ENCODE peak calls at places on chromosomes 7 and 10, in four cellular contexts. T is H1, E is K562, C is SK-N-SH. U is an unnamed sample.
A peak's percentile ranks its signal among the peaks of the same experiment; 100 is the strongest.

GRCh38 chr7:105015631-105015965 is 1.6 kb downstream of the KMT2E start:
- DNase-seq in T (no peak), E (peak; percentile 44), C (peak; percentile 66), U (no peak)

GRCh38 chr10:112953760-112954159 is 3.7 kb downstream of the TCF7L2 start:
- DNase-seq in T (no peak), E (no peak), C (no peak), U (no peak)

GRCh38 chr10:49645417-49646255 is 31.8 kb downstream of the CHAT start:
- DNase-seq in T (no peak), E (no peak), C (no peak), U (peak; percentile 16)

GRCh38 chr10:121592155-121592890 is 5.9 kb downstream of the FGFR2 start:
- DNase-seq in T (no peak), E (no peak), C (no peak), U (no peak)

GRCh38 chr10:79375321-79376077 is 28.2 kb downstream of the PPIF start:
- DNase-seq in T (no peak), E (peak; percentile 57), C (no peak), U (no peak)

GRCh38 chr7:26051021-26051420 is 101.0 kb upstream of the NFE2L3 start:
- DNase-seq in T (no peak), E (no peak), C (no peak), U (no peak)

GRCh38 chr10:11351801-11352200 is 259.6 kb downstream of the USP6NL start:
- DNase-seq in T (no peak), E (no peak), C (no peak), U (no peak)

GRCh38 chr7:103540986-103541385 is 95.0 kb upstream of the SLC26A5 start:
- DNase-seq in T (no peak), E (no peak), C (peak; percentile 57), U (no peak)

GRCh38 chr7:22378199-22378961 is 21.4 kb upstream of the RAPGEF5 start:
- DNase-seq in T (no peak), E (no peak), C (no peak), U (no peak)

GRCh38 chr7:134546903-134547737 is 1.8 kb upstream of the AKR1B15 start:
- DNase-seq in T (no peak), E (peak; percentile 77), C (peak; percentile 60), U (no peak)

GRCh38 chr7:15581352-15581951 is 19.6 kb upstream of the AGMO start:
- DNase-seq in T (no peak), E (no peak), C (no peak), U (no peak)

GRCh38 chr10:43905502-43906236 is 257.0 kb upstream of the ZNF32 start:
- DNase-seq in T (no peak), E (no peak), C (peak; percentile 51), U (no peak)

GRCh38 chr7:43679210-43680068 is 49.9 kb downstream of the COA1 start:
- DNase-seq in T (no peak), E (no peak), C (no peak), U (no peak)

GRCh38 chr7:8290645-8291308 is 28.8 kb upstream of the ICA1 start:
- DNase-seq in T (no peak), E (no peak), C (peak; percentile 77), U (no peak)

GRCh38 chr10:62080905-62081304 is 179.4 kb downstream of the ARID5B start:
- DNase-seq in T (no peak), E (no peak), C (no peak), U (no peak)

GRCh38 chr7:103857435-103857834 is 132.0 kb downstream of the RELN start:
- DNase-seq in T (peak; percentile 25), E (no peak), C (peak; percentile 8), U (peak; percentile 21)

GRCh38 chr7:79786187-79786586 is 332.7 kb upstream of the MAGI2 start:
- DNase-seq in T (no peak), E (no peak), C (no peak), U (no peak)

GRCh38 chr7:99379043-99379577 is 4.6 kb downstream of the ARPC1B start:
- DNase-seq in T (no peak), E (no peak), C (no peak), U (no peak)

GRCh38 chr10:80474920-80475319 is 20.8 kb downstream of the TSPAN14 start:
- DNase-seq in T (no peak), E (no peak), C (no peak), U (no peak)

GRCh38 chr10:127976286-127976685 is 69.4 kb downstream of the PTPRE start:
- DNase-seq in T (no peak), E (no peak), C (no peak), U (no peak)

GRCh38 chr7:30053068-30053467 is 24.9 kb downstream of the PLEKHA8 start:
- DNase-seq in T (no peak), E (no peak), C (no peak), U (no peak)

GRCh38 chr7:23357190-23358093 is 58.3 kb downstream of the MALSU1 start:
- DNase-seq in T (no peak), E (peak; percentile 53), C (no peak), U (no peak)

GRCh38 chr7:7180725-7181428 is 1.5 kb upstream of the C1GALT1 start:
- DNase-seq in T (no peak), E (no peak), C (no peak), U (no peak)

GRCh38 chr10:112966191-112966855 is 16.3 kb downstream of the TCF7L2 start:
- DNase-seq in T (no peak), E (no peak), C (no peak), U (no peak)

GRCh38 chr7:121153995-121154394 is 165.5 kb downstream of the CPED1 start:
- DNase-seq in T (no peak), E (no peak), C (no peak), U (no peak)

GRCh38 chr7:40299097-40299496 is 164.3 kb downstream of the SUGCT start:
- DNase-seq in T (peak; percentile 7), E (no peak), C (no peak), U (no peak)

GRCh38 chr10:132461683-132462231 is 64.8 kb downstream of the PWWP2B start:
- DNase-seq in T (no peak), E (no peak), C (no peak), U (no peak)

GRCh38 chr7:85593355-85593754 is 406.5 kb upstream of the SEMA3D start:
- DNase-seq in T (no peak), E (no peak), C (no peak), U (no peak)

GRCh38 chr10:97520978-97521761 is 22.4 kb downstream of the UBTD1 start:
- DNase-seq in T (no peak), E (no peak), C (no peak), U (peak; percentile 33)

GRCh38 chr7:134632937-134633540 is 13.6 kb upstream of the BPGM start:
- DNase-seq in T (no peak), E (peak; percentile 58), C (peak; percentile 34), U (no peak)

GRCh38 chr10:113709221-113709838 is 29.6 kb downstream of the CASP7 start:
- DNase-seq in T (no peak), E (no peak), C (no peak), U (no peak)

GRCh38 chr7:23135765-23136164 is 30.2 kb downstream of the KLHL7 start:
- DNase-seq in T (no peak), E (no peak), C (no peak), U (no peak)

GRCh38 chr7:33040803-33041516 is 21.6 kb downstream of the NT5C3A start:
- DNase-seq in T (no peak), E (no peak), C (no peak), U (no peak)

GRCh38 chr7:32588657-32589056 is 93.4 kb downstream of the AVL9 start:
- DNase-seq in T (no peak), E (no peak), C (no peak), U (no peak)

GRCh38 chr7:112452102-112452888 is 2.0 kb downstream of the IFRD1 start:
- DNase-seq in T (no peak), E (no peak), C (peak; percentile 20), U (no peak)

GRCh38 chr7:7257899-7258692 is 75.8 kb downstream of the C1GALT1 start:
- DNase-seq in T (no peak), E (no peak), C (no peak), U (no peak)

GRCh38 chr7:152178405-152179058 is 153.1 kb downstream of the GALNT11 start:
- DNase-seq in T (no peak), E (no peak), C (no peak), U (no peak)

GRCh38 chr7:156560075-156560474 is 80.5 kb upstream of the RNF32 start:
- DNase-seq in T (peak; percentile 21), E (no peak), C (peak; percentile 48), U (peak; percentile 59)
- TF ChIP-seq TEAD4 in T (no peak), E (no peak), C (no peak), U (no peak)

DNA sequence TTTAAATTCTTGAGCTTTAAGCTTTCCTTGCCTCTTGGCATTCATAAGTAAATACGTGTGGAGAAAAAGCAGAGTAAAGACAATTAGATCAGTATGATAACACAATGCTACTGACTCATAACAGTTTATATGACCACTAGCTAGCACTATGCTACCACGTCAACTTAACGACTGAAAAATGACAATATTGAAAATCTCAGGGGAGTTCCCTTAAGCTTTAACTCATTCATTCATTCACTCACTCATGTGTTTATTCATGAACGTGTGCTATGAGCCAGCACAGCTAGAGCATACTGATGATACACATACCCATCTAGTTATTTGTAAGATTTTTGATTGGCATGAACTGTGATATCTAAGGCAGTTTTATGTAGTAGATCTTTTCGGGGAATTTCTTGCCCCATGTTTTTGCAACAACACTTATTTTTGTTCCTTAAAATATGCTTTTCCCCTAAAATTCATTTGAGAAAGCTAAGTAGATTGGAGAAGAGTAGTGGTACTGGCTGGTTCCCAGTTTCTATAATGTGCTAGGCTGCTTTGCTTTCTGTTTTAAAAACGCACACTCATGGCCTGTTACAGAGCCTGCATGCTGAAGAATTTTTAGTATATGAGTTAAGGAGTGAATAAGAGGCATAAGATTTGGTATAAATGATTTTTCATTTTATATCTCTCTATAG is 57.4 kb upstream of the ACBD5 start:
- DNase-seq in T (no peak), E (no peak), C (no peak), U (no peak)
- TF ChIP-seq TEAD4 in T (no peak), E (no peak), C (no peak), U (no peak)

DNA sequence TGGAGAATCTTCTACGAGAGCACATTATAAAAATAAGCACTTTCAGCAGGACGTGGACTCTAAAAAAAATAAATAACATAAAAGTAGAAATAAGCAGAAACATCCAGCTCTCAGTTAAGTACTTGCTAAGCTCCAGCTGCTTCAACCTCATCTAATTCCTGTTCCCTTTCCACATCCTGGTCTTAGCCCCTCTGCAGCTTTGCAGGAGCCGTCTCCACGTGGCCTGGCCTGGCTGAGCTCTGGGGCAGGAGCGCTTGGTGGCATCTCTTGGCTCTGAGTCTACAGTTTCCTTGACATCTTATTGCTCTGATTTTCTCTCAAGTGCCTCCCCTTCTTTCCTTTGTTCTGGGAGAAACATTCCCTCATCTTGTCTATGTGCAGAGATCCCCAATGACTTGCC is 62.1 kb downstream of the CHST3 start:
- DNase-seq in T (no peak), E (no peak), C (no peak), U (no peak)
- TF ChIP-seq TEAD4 in T (no peak), E (no peak), C (no peak), U (no peak)

GRCh38 chr10:125094826-125095225 is 65.5 kb downstream of the CTBP2 start:
- DNase-seq in T (no peak), E (no peak), C (no peak), U (peak; percentile 7)
- TF ChIP-seq TEAD4 in T (no peak), E (no peak), C (no peak), U (no peak)